ENCODE peak calls at places on chromosomes 6 and 20, in nine cellular contexts. One of them, this sample, is unnamed.

GRCh38 chr20:41174373-41174772 is 37.0 kb downstream of the PLCG1 start:
- DNase-seq in Panc1: no peak
- DNase-seq in left lung: no peak
- DNase-seq in endothelial cell: no peak
- DNase-seq in activated B cell treated with CpG ODN at 0.5 μM for 24 hours: peak
- DNase-seq in fibroblast of lung: no peak
- DNase-seq in type B pancreatic cell: no peak
- DNase-seq in breast epithelium: no peak
- DNase-seq in RWPE1: no peak
- DNase-seq in this sample: no peak

GRCh38 chr20:23260181-23260840 is 90.3 kb upstream of the NXT1 start:
- DNase-seq in Panc1: no peak
- DNase-seq in left lung: no peak
- DNase-seq in endothelial cell: no peak
- DNase-seq in activated B cell treated with CpG ODN at 0.5 μM for 24 hours: no peak
- DNase-seq in fibroblast of lung: no peak
- DNase-seq in type B pancreatic cell: no peak
- DNase-seq in breast epithelium: no peak
- DNase-seq in RWPE1: no peak
- DNase-seq in this sample: no peak

GRCh38 chr20:46206025-46206424 is 87.9 kb downstream of the CD40 start:
- DNase-seq in Panc1: peak
- DNase-seq in left lung: no peak
- DNase-seq in endothelial cell: no peak
- DNase-seq in activated B cell treated with CpG ODN at 0.5 μM for 24 hours: no peak
- DNase-seq in fibroblast of lung: peak
- DNase-seq in type B pancreatic cell: no peak
- DNase-seq in breast epithelium: peak
- DNase-seq in RWPE1: peak
- DNase-seq in this sample: no peak

GRCh38 chr6:170187669-170188566 is 103.0 kb downstream of the DLL1 start:
- DNase-seq in Panc1: no peak
- DNase-seq in left lung: no peak
- DNase-seq in endothelial cell: no peak
- DNase-seq in activated B cell treated with CpG ODN at 0.5 μM for 24 hours: no peak
- DNase-seq in fibroblast of lung: no peak
- DNase-seq in type B pancreatic cell: peak
- DNase-seq in breast epithelium: no peak
- DNase-seq in RWPE1: no peak
- DNase-seq in this sample: no peak

GRCh38 chr6:143110572-143110971 is 49.9 kb downstream of the AIG1 start:
- DNase-seq in Panc1: no peak
- DNase-seq in left lung: no peak
- DNase-seq in endothelial cell: no peak
- DNase-seq in activated B cell treated with CpG ODN at 0.5 μM for 24 hours: no peak
- DNase-seq in fibroblast of lung: peak
- DNase-seq in type B pancreatic cell: no peak
- DNase-seq in breast epithelium: no peak
- DNase-seq in RWPE1: no peak
- DNase-seq in this sample: no peak

GRCh38 chr20:8242066-8242465 is 110.0 kb downstream of the PLCB1 start:
- DNase-seq in Panc1: no peak
- DNase-seq in left lung: no peak
- DNase-seq in endothelial cell: no peak
- DNase-seq in activated B cell treated with CpG ODN at 0.5 μM for 24 hours: no peak
- DNase-seq in fibroblast of lung: no peak
- DNase-seq in type B pancreatic cell: no peak
- DNase-seq in breast epithelium: no peak
- DNase-seq in RWPE1: no peak
- DNase-seq in this sample: no peak

GRCh38 chr6:1390805-1391511 is 1.6 kb downstream of the FOXF2 start:
- DNase-seq in Panc1: no peak
- DNase-seq in left lung: no peak
- DNase-seq in endothelial cell: peak
- DNase-seq in activated B cell treated with CpG ODN at 0.5 μM for 24 hours: no peak
- DNase-seq in fibroblast of lung: peak
- DNase-seq in type B pancreatic cell: no peak
- DNase-seq in breast epithelium: no peak
- DNase-seq in RWPE1: no peak
- DNase-seq in this sample: no peak

GRCh38 chr6:38775870-38776269 is 60.8 kb downstream of the DNAH8 start:
- DNase-seq in Panc1: no peak
- DNase-seq in left lung: no peak
- DNase-seq in endothelial cell: no peak
- DNase-seq in activated B cell treated with CpG ODN at 0.5 μM for 24 hours: no peak
- DNase-seq in fibroblast of lung: no peak
- DNase-seq in type B pancreatic cell: no peak
- DNase-seq in breast epithelium: no peak
- DNase-seq in RWPE1: no peak
- DNase-seq in this sample: no peak

GRCh38 chr20:13325033-13325432 is 104.0 kb downstream of the ISM1 start:
- DNase-seq in Panc1: no peak
- DNase-seq in left lung: no peak
- DNase-seq in endothelial cell: peak
- DNase-seq in activated B cell treated with CpG ODN at 0.5 μM for 24 hours: no peak
- DNase-seq in fibroblast of lung: peak
- DNase-seq in type B pancreatic cell: no peak
- DNase-seq in breast epithelium: no peak
- DNase-seq in RWPE1: no peak
- DNase-seq in this sample: no peak

GRCh38 chr6:125752773-125753172 is 3.3 kb downstream of the HEY2 start:
- DNase-seq in Panc1: no peak
- DNase-seq in left lung: no peak
- DNase-seq in endothelial cell: no peak
- DNase-seq in activated B cell treated with CpG ODN at 0.5 μM for 24 hours: no peak
- DNase-seq in fibroblast of lung: no peak
- DNase-seq in type B pancreatic cell: no peak
- DNase-seq in breast epithelium: no peak
- DNase-seq in RWPE1: no peak
- DNase-seq in this sample: no peak
- TF ChIP-seq CTCF in Panc1: no peak
- TF ChIP-seq CTCF in left lung: no peak
- TF ChIP-seq CTCF in endothelial cell: no peak
- TF ChIP-seq CTCF in activated B cell treated with CpG ODN at 0.5 μM for 24 hours: no peak
- TF ChIP-seq CTCF in fibroblast of lung: no peak
- TF ChIP-seq CTCF in type B pancreatic cell: no peak
- TF ChIP-seq CTCF in breast epithelium: no peak
- TF ChIP-seq CTCF in RWPE1: no peak
- TF ChIP-seq CTCF in this sample: no peak

GRCh38 chr6:87822011-87822410 is 120.0 kb upstream of the AKIRIN2 start:
- DNase-seq in Panc1: no peak
- DNase-seq in left lung: no peak
- DNase-seq in endothelial cell: no peak
- DNase-seq in activated B cell treated with CpG ODN at 0.5 μM for 24 hours: no peak
- DNase-seq in fibroblast of lung: no peak
- DNase-seq in type B pancreatic cell: no peak
- DNase-seq in breast epithelium: no peak
- DNase-seq in RWPE1: no peak
- DNase-seq in this sample: no peak
- TF ChIP-seq CTCF in Panc1: no peak
- TF ChIP-seq CTCF in left lung: no peak
- TF ChIP-seq CTCF in endothelial cell: no peak
- TF ChIP-seq CTCF in activated B cell treated with CpG ODN at 0.5 μM for 24 hours: no peak
- TF ChIP-seq CTCF in fibroblast of lung: no peak
- TF ChIP-seq CTCF in type B pancreatic cell: no peak
- TF ChIP-seq CTCF in breast epithelium: no peak
- TF ChIP-seq CTCF in RWPE1: no peak
- TF ChIP-seq CTCF in this sample: no peak

GRCh38 chr6:40887904-40888303 is 151.1 kb downstream of the UNC5CL start:
- DNase-seq in Panc1: no peak
- DNase-seq in left lung: no peak
- DNase-seq in endothelial cell: no peak
- DNase-seq in activated B cell treated with CpG ODN at 0.5 μM for 24 hours: no peak
- DNase-seq in fibroblast of lung: no peak
- DNase-seq in type B pancreatic cell: no peak
- DNase-seq in breast epithelium: no peak
- DNase-seq in RWPE1: no peak
- DNase-seq in this sample: no peak
- TF ChIP-seq CTCF in Panc1: no peak
- TF ChIP-seq CTCF in left lung: no peak
- TF ChIP-seq CTCF in endothelial cell: no peak
- TF ChIP-seq CTCF in activated B cell treated with CpG ODN at 0.5 μM for 24 hours: no peak
- TF ChIP-seq CTCF in fibroblast of lung: no peak
- TF ChIP-seq CTCF in type B pancreatic cell: no peak
- TF ChIP-seq CTCF in breast epithelium: no peak
- TF ChIP-seq CTCF in RWPE1: no peak
- TF ChIP-seq CTCF in this sample: no peak

GRCh38 chr6:52584203-52584602 is 7.3 kb upstream of the TRAM2 start:
- DNase-seq in Panc1: no peak
- DNase-seq in left lung: no peak
- DNase-seq in endothelial cell: no peak
- DNase-seq in activated B cell treated with CpG ODN at 0.5 μM for 24 hours: no peak
- DNase-seq in fibroblast of lung: no peak
- DNase-seq in type B pancreatic cell: no peak
- DNase-seq in breast epithelium: no peak
- DNase-seq in RWPE1: no peak
- DNase-seq in this sample: no peak

GRCh38 chr6:52579006-52579660 is 2.3 kb upstream of the TRAM2 start:
- DNase-seq in Panc1: no peak
- DNase-seq in left lung: no peak
- DNase-seq in endothelial cell: no peak
- DNase-seq in activated B cell treated with CpG ODN at 0.5 μM for 24 hours: no peak
- DNase-seq in fibroblast of lung: no peak
- DNase-seq in type B pancreatic cell: no peak
- DNase-seq in breast epithelium: no peak
- DNase-seq in RWPE1: no peak
- DNase-seq in this sample: no peak

GRCh38 chr6:52580905-52581304 is 4.0 kb upstream of the TRAM2 start:
- DNase-seq in Panc1: no peak
- DNase-seq in left lung: no peak
- DNase-seq in endothelial cell: no peak
- DNase-seq in activated B cell treated with CpG ODN at 0.5 μM for 24 hours: no peak
- DNase-seq in fibroblast of lung: no peak
- DNase-seq in type B pancreatic cell: no peak
- DNase-seq in breast epithelium: no peak
- DNase-seq in RWPE1: no peak
- DNase-seq in this sample: no peak

GRCh38 chr6:52582996-52583395 is 6.1 kb upstream of the TRAM2 start:
- DNase-seq in Panc1: no peak
- DNase-seq in left lung: no peak
- DNase-seq in endothelial cell: no peak
- DNase-seq in activated B cell treated with CpG ODN at 0.5 μM for 24 hours: no peak
- DNase-seq in fibroblast of lung: no peak
- DNase-seq in type B pancreatic cell: no peak
- DNase-seq in breast epithelium: no peak
- DNase-seq in RWPE1: no peak
- DNase-seq in this sample: no peak

GRCh38 chr6:52582446-52582845 is 5.6 kb upstream of the TRAM2 start:
- DNase-seq in Panc1: no peak
- DNase-seq in left lung: no peak
- DNase-seq in endothelial cell: no peak
- DNase-seq in activated B cell treated with CpG ODN at 0.5 μM for 24 hours: no peak
- DNase-seq in fibroblast of lung: no peak
- DNase-seq in type B pancreatic cell: no peak
- DNase-seq in breast epithelium: no peak
- DNase-seq in RWPE1: no peak
- DNase-seq in this sample: no peak
- TF ChIP-seq CTCF in Panc1: no peak
- TF ChIP-seq CTCF in left lung: no peak
- TF ChIP-seq CTCF in endothelial cell: no peak
- TF ChIP-seq CTCF in activated B cell treated with CpG ODN at 0.5 μM for 24 hours: no peak
- TF ChIP-seq CTCF in fibroblast of lung: no peak
- TF ChIP-seq CTCF in type B pancreatic cell: no peak
- TF ChIP-seq CTCF in breast epithelium: no peak
- TF ChIP-seq CTCF in RWPE1: no peak
- TF ChIP-seq CTCF in this sample: no peak

GRCh38 chr6:160420253-160420968 is 72.2 kb downstream of the SLC22A3 start:
- DNase-seq in Panc1: no peak
- DNase-seq in left lung: no peak
- DNase-seq in endothelial cell: no peak
- DNase-seq in activated B cell treated with CpG ODN at 0.5 μM for 24 hours: no peak
- DNase-seq in fibroblast of lung: no peak
- DNase-seq in type B pancreatic cell: no peak
- DNase-seq in breast epithelium: no peak
- DNase-seq in RWPE1: peak
- DNase-seq in this sample: no peak

GRCh38 chr6:160418370-160418769 is 70.2 kb downstream of the SLC22A3 start:
- DNase-seq in Panc1: no peak
- DNase-seq in left lung: no peak
- DNase-seq in endothelial cell: no peak
- DNase-seq in activated B cell treated with CpG ODN at 0.5 μM for 24 hours: no peak
- DNase-seq in fibroblast of lung: no peak
- DNase-seq in type B pancreatic cell: no peak
- DNase-seq in breast epithelium: no peak
- DNase-seq in RWPE1: no peak
- DNase-seq in this sample: no peak

GRCh38 chr6:160417135-160417534 is 69.0 kb downstream of the SLC22A3 start:
- DNase-seq in Panc1: no peak
- DNase-seq in left lung: no peak
- DNase-seq in endothelial cell: no peak
- DNase-seq in activated B cell treated with CpG ODN at 0.5 μM for 24 hours: no peak
- DNase-seq in fibroblast of lung: no peak
- DNase-seq in type B pancreatic cell: no peak
- DNase-seq in breast epithelium: no peak
- DNase-seq in RWPE1: no peak
- DNase-seq in this sample: no peak

GRCh38 chr6:160419488-160419887 is 71.3 kb downstream of the SLC22A3 start:
- DNase-seq in Panc1: no peak
- DNase-seq in left lung: no peak
- DNase-seq in endothelial cell: no peak
- DNase-seq in activated B cell treated with CpG ODN at 0.5 μM for 24 hours: no peak
- DNase-seq in fibroblast of lung: no peak
- DNase-seq in type B pancreatic cell: no peak
- DNase-seq in breast epithelium: no peak
- DNase-seq in RWPE1: no peak
- DNase-seq in this sample: no peak

GRCh38 chr6:160417550-160417949 is 69.4 kb downstream of the SLC22A3 start:
- DNase-seq in Panc1: no peak
- DNase-seq in left lung: no peak
- DNase-seq in endothelial cell: no peak
- DNase-seq in activated B cell treated with CpG ODN at 0.5 μM for 24 hours: no peak
- DNase-seq in fibroblast of lung: no peak
- DNase-seq in type B pancreatic cell: no peak
- DNase-seq in breast epithelium: no peak
- DNase-seq in RWPE1: no peak
- DNase-seq in this sample: no peak
- TF ChIP-seq CTCF in Panc1: no peak
- TF ChIP-seq CTCF in left lung: no peak
- TF ChIP-seq CTCF in endothelial cell: no peak
- TF ChIP-seq CTCF in activated B cell treated with CpG ODN at 0.5 μM for 24 hours: no peak
- TF ChIP-seq CTCF in fibroblast of lung: no peak
- TF ChIP-seq CTCF in type B pancreatic cell: no peak
- TF ChIP-seq CTCF in breast epithelium: no peak
- TF ChIP-seq CTCF in RWPE1: no peak
- TF ChIP-seq CTCF in this sample: no peak